ENCODE peak calls at places on chromosomes 5 and 9, in four cellular contexts. L, F, A and K are unnamed samples.

GRCh38 chr5:763998-764781 is 20.3 kb downstream of the ZDHHC11B start:
- DNase-seq in L (no peak), F (peak; percentile 71), A (no peak), K (peak; percentile 92)

GRCh38 chr9:121887553-121888437 is 205.3 kb downstream of the TTLL11 start:
- DNase-seq in L (peak; percentile 58), F (no peak), A (no peak), K (no peak)

GRCh38 chr5:96262105-96262504 is 170.9 kb downstream of the PCSK1 start:
- DNase-seq in L (no peak), F (no peak), A (no peak), K (no peak)

GRCh38 chr5:97044057-97044456 is 98.4 kb downstream of the LIX1 start:
- DNase-seq in L (no peak), F (no peak), A (no peak), K (no peak)

GRCh38 chr9:133113163-133113927 is 7.7 kb downstream of the RALGDS start:
- DNase-seq in L (peak; percentile 49), F (peak; percentile 84), A (no peak), K (peak; percentile 71)

GRCh38 chr5:83450183-83450839 is 21.2 kb upstream of the VCAN start:
- DNase-seq in L (no peak), F (no peak), A (no peak), K (no peak)

GRCh38 chr9:103037508-103038477 is 42.7 kb downstream of the CYLC2 start:
- DNase-seq in L (peak; percentile 59), F (peak; percentile 51), A (no peak), K (peak; percentile 40)

GRCh38 chr5:1538741-1539392 is 15.1 kb upstream of the LPCAT1 start:
- DNase-seq in L (no peak), F (peak; percentile 57), A (no peak), K (peak; percentile 38)

GRCh38 chr9:22415941-22416691 is 30.5 kb upstream of the DMRTA1 start:
- DNase-seq in L (no peak), F (no peak), A (no peak), K (no peak)

GRCh38 chr5:107809201-107810034 is 138.7 kb upstream of the EFNA5 start:
- DNase-seq in L (peak; percentile 76), F (no peak), A (no peak), K (no peak)

GRCh38 chr9:9791621-9792020 is 821.2 kb downstream of the PTPRD start:
- DNase-seq in L (peak; percentile 13), F (no peak), A (no peak), K (no peak)

GRCh38 chr9:94108584-94108983 is 24.3 kb downstream of the PTPDC1 start:
- DNase-seq in L (no peak), F (no peak), A (no peak), K (no peak)

GRCh38 chr9:95409650-95410426 is 92.3 kb upstream of the FANCC start:
- DNase-seq in L (peak; percentile 72), F (no peak), A (peak; percentile 41), K (no peak)

GRCh38 chr9:116208417-116209232 is 55.0 kb downstream of the PAPPA start:
- DNase-seq in L (no peak), F (no peak), A (no peak), K (no peak)

GRCh38 chr5:57102905-57103255 is 71.0 kb upstream of the GPBP1 start:
- DNase-seq in L (no peak), F (no peak), A (no peak), K (no peak)

GRCh38 chr5:73189816-73190451 is 16.9 kb downstream of the TMEM174 start:
- DNase-seq in L (peak; percentile 69), F (no peak), A (peak; percentile 66), K (no peak)

GRCh38 chr5:148687427-148687826 is 33.1 kb upstream of the HTR4 start:
- DNase-seq in L (no peak), F (no peak), A (no peak), K (no peak)

DNA sequence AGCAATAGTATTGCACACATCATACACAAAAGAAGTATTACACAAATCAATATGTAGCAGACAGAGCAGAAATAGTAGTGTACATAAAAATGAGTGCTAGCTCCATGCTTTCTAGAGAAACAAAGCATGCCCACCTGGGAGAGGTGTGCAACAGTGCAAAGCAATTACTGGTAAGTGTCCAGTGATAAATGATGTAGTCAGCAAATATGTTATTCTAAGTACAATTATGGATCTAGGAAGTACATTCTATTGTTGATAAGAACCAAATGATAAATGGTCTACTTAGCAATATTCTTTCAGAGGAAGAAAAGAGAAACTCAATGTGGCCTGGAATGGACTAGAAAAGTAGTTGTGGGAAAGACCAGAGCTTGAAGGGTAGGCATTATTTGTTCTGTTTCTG is 188.6 kb downstream of the HINT1 start:
- DNase-seq in L (no peak), F (no peak), A (no peak), K (no peak)
- TF ChIP-seq CTCF in L (no peak), F (no peak), A (no peak), K (no peak)

GRCh38 chr9:26722755-26723154 is 169.8 kb downstream of the CAAP1 start:
- DNase-seq in L (no peak), F (no peak), A (no peak), K (no peak)

GRCh38 chr9:26725573-26725972 is 167.0 kb downstream of the CAAP1 start:
- DNase-seq in L (no peak), F (no peak), A (no peak), K (no peak)

GRCh38 chr9:26727471-26727870 is 165.1 kb downstream of the CAAP1 start:
- DNase-seq in L (no peak), F (no peak), A (no peak), K (no peak)

DNA sequence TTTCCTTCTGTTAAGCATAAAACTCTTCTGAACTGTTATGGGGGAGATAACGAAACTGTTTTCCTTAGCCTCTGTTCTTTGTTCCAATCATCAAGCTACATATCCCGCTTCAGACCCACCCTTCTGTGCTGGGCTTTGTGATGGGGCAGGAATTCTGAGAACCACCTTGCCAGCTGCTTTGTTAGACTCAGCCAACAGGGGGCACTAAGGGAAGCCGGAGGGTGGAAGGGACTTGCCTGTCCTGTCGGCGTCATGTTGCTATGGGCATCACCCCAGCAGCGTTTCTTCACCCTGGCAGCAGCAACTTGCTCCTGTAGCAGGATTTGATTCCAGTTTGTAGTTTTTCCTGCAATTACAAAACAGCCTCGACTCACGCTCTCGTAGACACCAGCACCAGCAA is 169.1 kb downstream of the CAAP1 start:
- DNase-seq in L (no peak), F (no peak), A (no peak), K (no peak)
- TF ChIP-seq CTCF in L (peak; percentile 28), F (no peak), A (peak; percentile 35), K (peak; percentile 62)

DNA sequence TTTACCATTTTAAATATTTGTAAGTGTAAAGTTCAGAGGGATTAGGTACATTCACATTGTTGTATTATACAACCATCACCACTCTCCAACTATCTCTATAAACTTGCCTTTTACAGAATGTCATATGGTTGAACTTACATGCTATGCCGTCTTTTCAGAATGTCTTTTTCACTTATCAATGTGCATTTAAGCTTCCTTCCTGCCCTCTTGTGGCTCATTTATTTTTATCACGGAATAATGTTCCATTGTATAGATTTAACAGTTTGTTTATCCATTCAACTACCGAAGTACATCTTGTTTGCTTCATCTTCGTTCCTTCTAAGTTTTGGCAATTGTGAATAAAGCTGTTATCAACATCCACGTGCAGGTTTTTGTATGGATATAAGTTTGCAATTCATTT is 133.3 kb upstream of the C6 start:
- DNase-seq in L (peak; percentile 5), F (no peak), A (no peak), K (no peak)
- TF ChIP-seq CTCF in L (no peak), F (no peak), A (no peak), K (no peak)

GRCh38 chr9:126705767-126706697 is 92.3 kb downstream of the LMX1B start:
- DNase-seq in L (no peak), F (peak; percentile 89), A (no peak), K (no peak)
- TF ChIP-seq CTCF in L (peak; percentile 62), F (peak; percentile 78), A (peak; percentile 78), K (peak; percentile 78)

GRCh38 chr9:118631956-118632355 is 737.3 kb downstream of the BRINP1 start:
- DNase-seq in L (no peak), F (no peak), A (no peak), K (no peak)
- TF ChIP-seq CTCF in L (no peak), F (no peak), A (no peak), K (no peak)

GRCh38 chr9:127776195-127776918 is 2.1 kb downstream of the SH2D3C start:
- DNase-seq in L (no peak), F (peak; percentile 93), A (no peak), K (no peak)
- TF ChIP-seq CTCF in L (no peak), F (peak; percentile 13), A (no peak), K (no peak)

DNA sequence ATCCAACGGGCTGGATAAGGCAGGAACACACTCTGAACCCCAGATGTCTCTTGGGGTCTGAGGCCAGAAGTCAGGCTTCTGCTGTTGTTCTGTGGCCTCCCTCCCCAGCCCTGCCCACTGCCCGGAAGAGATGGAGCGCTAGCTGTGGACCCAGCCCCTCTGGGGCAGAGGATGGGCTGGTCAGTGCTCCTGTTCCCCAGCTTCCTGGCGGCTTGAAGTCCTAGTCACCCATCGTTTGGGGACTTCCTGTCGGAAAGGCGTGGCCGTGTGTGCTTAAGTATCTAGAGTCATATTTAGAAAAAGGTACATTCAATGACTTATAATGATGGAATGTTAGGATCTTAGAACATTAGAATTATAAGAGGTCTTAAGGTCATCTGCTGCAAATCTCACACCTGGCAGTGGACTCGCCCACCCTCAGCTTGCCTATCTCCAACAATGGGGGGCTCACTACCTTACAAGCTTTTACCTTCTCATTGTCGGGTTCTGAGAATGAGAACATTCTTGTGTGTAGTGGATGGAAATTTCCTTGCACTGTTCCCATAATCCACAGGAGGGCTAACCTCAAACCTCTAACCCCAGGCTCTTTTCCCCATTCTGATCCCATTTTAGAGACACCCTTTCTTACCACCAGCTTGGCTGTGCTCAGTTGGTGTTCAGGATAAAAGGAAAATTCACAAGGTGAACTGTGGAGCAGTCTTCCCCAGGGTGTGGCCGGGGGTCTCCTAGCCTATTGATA is 13.4 kb upstream of the AIF1L start:
- DNase-seq in L (no peak), F (no peak), A (no peak), K (no peak)
- TF ChIP-seq CTCF in L (no peak), F (no peak), A (no peak), K (peak; percentile 13)

DNA sequence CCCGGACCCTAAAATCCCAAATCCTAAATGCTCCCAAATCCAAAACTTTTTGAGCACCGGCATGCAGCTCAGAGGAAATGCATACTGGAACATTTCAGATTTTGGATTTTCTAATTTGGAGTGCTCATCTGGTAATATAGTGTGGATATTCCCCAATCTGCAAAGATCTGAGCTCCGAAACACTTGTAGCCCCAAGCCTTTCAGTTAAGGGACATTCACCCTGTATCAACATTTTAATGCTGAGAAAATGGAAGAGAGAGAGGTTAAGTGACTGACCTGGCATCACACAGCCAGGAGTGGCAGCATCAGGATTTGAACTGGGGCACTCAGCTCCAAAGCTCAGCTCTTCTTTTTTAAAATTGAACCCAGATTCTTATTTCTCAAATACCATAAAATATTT is 30.7 kb downstream of the QRFP start:
- DNase-seq in L (no peak), F (no peak), A (no peak), K (no peak)
- TF ChIP-seq CTCF in L (no peak), F (no peak), A (no peak), K (no peak)